ENCODE peak calls at places on chromosomes 2 and 18, in five cellular contexts. M is adrenal gland; Y is stomach; R is CD8-positive, alpha-beta memory T cell; G is CD8-positive, alpha-beta T cell. H is an unnamed sample.

GRCh38 chr2:236614566-236614965 is 44.9 kb downstream of the ACKR3 start:
- DNase-seq in M (no peak), G (no peak), Y (no peak), R (no peak), H (no peak)

GRCh38 chr2:134120718-134121630 is 132.9 kb upstream of the MGAT5 start:
- DNase-seq in Y (peak; percentile 68), M (peak; percentile 62), R (peak; percentile 65), G (peak; percentile 60), H (peak; percentile 89)

GRCh38 chr2:9665903-9666302 is 35.1 kb upstream of the YWHAQ start:
- DNase-seq in G (no peak), R (no peak), M (no peak), Y (no peak), H (no peak)

GRCh38 chr2:229857634-229858033 is 64.2 kb downstream of the TRIP12 start:
- DNase-seq in Y (no peak), M (no peak), G (no peak), R (no peak), H (no peak)

GRCh38 chr2:237512774-237513466 is 25.9 kb downstream of the MLPH start:
- DNase-seq in R (peak; percentile 69), M (peak; percentile 80), G (peak; percentile 63), Y (peak; percentile 90), H (peak; percentile 95)

GRCh38 chr18:77140030-77140429 is 7.4 kb upstream of the MBP start:
- DNase-seq in R (no peak), M (no peak), Y (no peak), G (no peak), H (no peak)

GRCh38 chr18:48838921-48839818 is 111.6 kb downstream of the SMAD7 start:
- DNase-seq in M (peak; percentile 61), R (no peak), Y (no peak), G (no peak), H (no peak)

GRCh38 chr2:26681656-26682055 is 10.9 kb upstream of the KCNK3 start:
- DNase-seq in Y (no peak), G (no peak), R (no peak), M (peak; percentile 8), H (no peak)

GRCh38 chr18:9696701-9697100 is 11.4 kb upstream of the RAB31 start:
- DNase-seq in M (no peak), G (no peak), Y (no peak), R (no peak), H (no peak)

GRCh38 chr18:56461151-56461550 is 177.2 kb downstream of the TXNL1 start:
- DNase-seq in G (no peak), M (no peak), R (no peak), Y (no peak), H (no peak)

GRCh38 chr2:234269769-234270204 is 219.3 kb downstream of the SPP2 start:
- DNase-seq in R (no peak), Y (no peak), M (no peak), G (no peak), H (no peak)

GRCh38 chr2:238685327-238685709 is 162.6 kb upstream of the TWIST2 start:
- DNase-seq in R (no peak), M (no peak), Y (no peak), G (no peak), H (no peak)

GRCh38 chr2:109712126-109712455 is 82.0 kb upstream of the RGPD5 start:
- DNase-seq in M (no peak), G (no peak), Y (no peak), R (no peak), H (no peak)

GRCh38 chr18:74278058-74278457 is 13.7 kb downstream of the CYB5A start:
- DNase-seq in M (no peak), G (no peak), Y (no peak), R (no peak), H (no peak)

GRCh38 chr18:52009958-52010357 is 330.0 kb upstream of the DCC start:
- DNase-seq in R (no peak), M (no peak), Y (no peak), G (no peak), H (no peak)

GRCh38 chr18:77061291-77061945 is 71.2 kb downstream of the MBP start:
- DNase-seq in Y (no peak), G (no peak), R (no peak), M (no peak), H (no peak)

GRCh38 chr2:100182494-100183355 is 40.3 kb upstream of the AFF3 start:
- DNase-seq in R (no peak), Y (no peak), M (peak; percentile 70), G (no peak), H (peak; percentile 45)

DNA sequence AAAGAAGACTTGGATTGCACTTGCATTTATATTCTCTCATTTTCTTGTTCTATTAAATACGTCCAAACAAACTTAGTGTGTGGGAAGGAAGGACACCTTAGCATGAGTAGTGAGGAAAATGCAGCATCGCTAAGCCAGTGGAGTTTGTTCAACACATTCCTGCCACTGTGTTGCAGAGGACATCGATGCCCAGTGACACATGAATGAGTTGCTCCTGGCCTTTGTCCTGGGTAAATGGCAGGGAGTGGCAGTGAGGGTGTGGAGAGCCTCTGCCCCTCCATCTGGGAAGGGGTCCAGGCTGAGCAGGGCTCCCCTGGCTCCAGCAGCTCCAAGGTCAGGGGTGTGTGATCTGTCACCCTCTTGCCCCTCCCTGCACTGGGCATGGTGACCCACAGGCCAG is 75.9 kb downstream of the CABLES1 start:
- DNase-seq in R (no peak), M (no peak), G (no peak), Y (no peak), H (no peak)
- H3K36me3 ChIP-seq in R (no peaks in the 10 kb centered on the region), M (no peaks in the 10 kb centered on the region), G (no peaks in the 10 kb centered on the region), Y (no peaks in the 10 kb centered on the region), H (peaks cover 4% of the 10 kb centered on the region)

GRCh38 chr2:199936554-199936953 is 18.7 kb downstream of the TYW5 start:
- DNase-seq in M (no peak), Y (no peak), G (no peak), R (no peak), H (no peak)
- H3K36me3 ChIP-seq in M (no peaks in the 10 kb centered on the region), Y (peaks cover 11% of the 10 kb centered on the region), G (peaks cover 14% of the 10 kb centered on the region), R (peaks cover 12% of the 10 kb centered on the region), H (peaks cover 10% of the 10 kb centered on the region)

GRCh38 chr2:36538345-36538744 is 59.6 kb downstream of the FEZ2 start:
- DNase-seq in Y (no peak), M (no peak), G (no peak), R (no peak), H (no peak)

GRCh38 chr2:36539631-36540030 is 58.3 kb downstream of the FEZ2 start:
- DNase-seq in G (no peak), Y (no peak), M (no peak), R (no peak), H (no peak)

GRCh38 chr2:36544638-36545338 is 53.2 kb downstream of the FEZ2 start:
- DNase-seq in R (no peak), M (no peak), G (no peak), Y (no peak), H (no peak)

GRCh38 chr2:36541891-36542595 is 55.9 kb downstream of the FEZ2 start:
- DNase-seq in M (no peak), G (no peak), R (no peak), Y (no peak), H (no peak)

DNA sequence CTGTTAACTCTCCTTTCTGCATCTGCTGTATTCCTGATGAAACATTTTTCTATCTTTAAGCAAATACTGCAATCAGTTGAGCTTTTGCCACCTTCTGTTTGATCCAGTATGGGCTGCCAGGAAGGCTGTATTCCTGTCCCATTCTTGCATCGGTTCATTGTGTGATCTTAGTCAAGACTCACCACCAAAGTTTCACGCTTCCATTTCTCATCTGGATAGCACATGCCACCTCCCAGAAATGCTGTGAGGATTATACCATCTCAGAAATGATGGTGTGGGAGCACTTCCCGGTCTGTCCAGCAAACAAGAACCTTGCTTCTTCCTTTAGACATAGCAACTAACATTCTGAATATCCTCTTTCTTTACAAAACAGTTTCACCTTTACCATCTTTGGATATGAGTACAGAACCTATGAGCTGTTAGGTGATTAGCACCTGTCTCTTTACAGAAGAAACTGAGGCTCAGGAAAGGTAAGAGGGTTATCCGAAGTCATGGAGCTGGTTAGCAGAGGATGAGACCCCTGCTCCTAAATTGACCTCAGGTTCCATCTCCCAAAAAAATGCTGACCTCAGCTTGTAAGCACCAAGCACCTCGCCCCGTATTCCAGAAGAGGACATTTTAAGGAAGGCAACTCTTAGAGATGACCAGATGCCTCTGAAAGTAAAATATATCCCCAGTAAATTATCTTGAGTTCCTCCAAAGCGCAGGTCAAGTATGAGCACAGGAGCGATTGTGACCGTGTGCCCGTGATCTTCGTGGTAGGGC is 56.8 kb downstream of the FEZ2 start:
- DNase-seq in Y (no peak), M (no peak), G (no peak), R (no peak), H (no peak)
- H3K36me3 ChIP-seq in Y (no peaks in the 10 kb centered on the region), M (no peaks in the 10 kb centered on the region), G (no peaks in the 10 kb centered on the region), R (no peaks in the 10 kb centered on the region), H (peaks cover 5% of the 10 kb centered on the region)

GRCh38 chr2:171807831-171808393 is 86.1 kb downstream of the SLC25A12 start:
- DNase-seq in R (no peak), M (no peak), Y (no peak), G (no peak), H (no peak)

GRCh38 chr2:171810409-171810993 is 83.5 kb downstream of the SLC25A12 start:
- DNase-seq in G (no peak), M (no peak), R (no peak), Y (no peak), H (no peak)

GRCh38 chr2:171813126-171813525 is 80.9 kb downstream of the SLC25A12 start:
- DNase-seq in M (no peak), Y (no peak), G (no peak), R (no peak), H (no peak)

GRCh38 chr2:171811229-171811628 is 82.8 kb downstream of the SLC25A12 start:
- DNase-seq in M (no peak), G (no peak), R (peak; percentile 3), Y (no peak), H (no peak)

DNA sequence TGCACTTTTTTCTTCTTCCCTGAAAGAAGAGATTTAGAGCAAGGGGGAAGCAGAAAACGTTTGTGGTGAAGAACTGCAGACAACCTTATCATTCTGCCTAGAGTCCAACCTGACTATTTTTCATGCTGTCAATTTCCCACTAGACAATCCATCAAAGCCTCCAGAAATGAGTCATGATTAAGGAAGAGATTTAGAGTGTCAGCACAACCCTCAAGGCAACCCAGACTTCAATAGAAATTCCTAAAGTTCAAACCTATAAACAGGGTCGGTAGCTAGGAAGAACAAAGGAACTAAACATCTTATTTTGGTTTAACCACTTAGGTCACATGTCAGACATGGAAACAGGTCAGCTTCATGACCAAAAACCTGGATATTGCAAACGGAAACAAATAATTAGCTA is 86.9 kb downstream of the SLC25A12 start:
- DNase-seq in M (no peak), R (no peak), Y (no peak), G (no peak), H (no peak)
- H3K36me3 ChIP-seq in M (no peaks in the 10 kb centered on the region), R (peaks cover 6% of the 10 kb centered on the region), Y (no peaks in the 10 kb centered on the region), G (peaks cover 3% of the 10 kb centered on the region), H (no peaks in the 10 kb centered on the region)

DNA sequence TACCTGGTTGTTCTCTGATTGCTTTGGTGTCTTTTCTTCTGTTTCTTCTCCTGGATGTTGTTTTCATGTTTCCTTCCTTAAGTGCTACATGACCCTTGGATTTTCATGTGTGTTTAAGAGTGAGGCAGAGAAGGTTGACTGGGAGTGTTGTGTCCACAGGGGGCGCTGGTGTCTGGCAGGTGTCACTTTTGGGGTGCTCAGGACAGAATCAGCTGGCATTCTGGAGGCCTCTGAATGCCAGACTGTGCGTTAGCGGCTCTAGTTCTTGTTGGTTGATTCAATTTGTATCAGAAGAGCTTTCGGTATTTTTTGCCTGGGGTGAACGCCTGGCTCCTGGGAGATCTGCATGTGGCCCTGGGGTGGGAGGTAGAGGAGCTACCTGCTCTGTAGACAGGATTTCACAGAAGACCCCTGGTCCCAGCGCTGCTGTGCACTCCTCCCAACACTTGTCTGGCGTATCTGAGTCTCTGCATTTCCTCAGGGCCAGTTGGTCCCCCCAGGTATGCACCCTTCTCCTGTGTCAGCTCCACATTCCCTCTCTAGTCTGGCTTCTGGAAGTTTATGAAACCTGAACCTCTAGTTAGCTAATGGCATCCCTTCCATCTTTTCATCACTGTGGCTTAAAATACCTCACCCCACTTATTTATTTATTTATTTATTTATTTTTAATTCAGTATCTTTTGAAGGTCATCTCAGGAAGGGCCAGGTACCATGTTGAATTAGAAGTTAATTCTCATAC is 1.1 kb downstream of the GREB1 start:
- DNase-seq in G (no peak), M (no peak), R (no peak), Y (no peak), H (peak; percentile 63)
- H3K36me3 ChIP-seq in G (no peaks in the 10 kb centered on the region), M (no peaks in the 10 kb centered on the region), R (no peaks in the 10 kb centered on the region), Y (no peaks in the 10 kb centered on the region), H (no peaks in the 10 kb centered on the region)